ENCODE peak calls at places on chromosomes 5 and 9, in six cellular contexts. L, O, S, Z, G and W are unnamed samples. For H3K9me3, the result is how much of the 10 kb centered on the place peaks cover.

GRCh38 chr5:147084702-147085101 is 150.1 kb upstream of the STK32A start:
- DNase-seq in L (no peak), O (no peak), S (no peak), Z (no peak), G (no peak), W (no peak)

GRCh38 chr9:69584746-69585145 is 87.4 kb downstream of the APBA1 start:
- DNase-seq in L (no peak), O (no peak), S (no peak), Z (no peak), G (no peak), W (no peak)

GRCh38 chr5:140966293-140967225 is at the start of gene PCDHAC2:
- DNase-seq in L (no peak), O (no peak), S (peak), Z (peak), G (peak), W (no peak)

GRCh38 chr9:14198544-14199510 is 115.1 kb downstream of the NFIB start:
- DNase-seq in L (peak), O (no peak), S (no peak), Z (peak), G (no peak), W (no peak)

GRCh38 chr9:114366334-114367128 is 21.3 kb downstream of the AKNA start:
- DNase-seq in L (no peak), O (no peak), S (peak), Z (no peak), G (no peak), W (no peak)

GRCh38 chr5:126186210-126186609 is 237.0 kb upstream of the GRAMD2B start:
- DNase-seq in L (no peak), O (no peak), S (no peak), Z (no peak), G (no peak), W (no peak)

GRCh38 chr5:171453056-171453725 is 33.7 kb downstream of the FGF18 start:
- DNase-seq in L (no peak), O (no peak), S (no peak), Z (no peak), G (no peak), W (no peak)

GRCh38 chr9:135948446-135948845 is 12.7 kb downstream of the UBAC1 start:
- DNase-seq in L (no peak), O (no peak), S (no peak), Z (no peak), G (no peak), W (no peak)

GRCh38 chr5:132770476-132771159 is 6.4 kb downstream of the SEPTIN8 start:
- DNase-seq in L (no peak), O (no peak), S (no peak), Z (no peak), G (no peak), W (no peak)

GRCh38 chr5:157046041-157046440 is 12.9 kb downstream of the HAVCR1 start:
- DNase-seq in L (no peak), O (no peak), S (no peak), Z (peak), G (peak), W (no peak)

GRCh38 chr5:180035532-180035931 is 36.0 kb downstream of the RNF130 start:
- DNase-seq in L (no peak), O (no peak), S (no peak), Z (no peak), G (no peak), W (no peak)
- H3K9me3 ChIP-seq in L (under half), O (under half), S (under half), Z (under half), G (under half), W (under half)

DNA sequence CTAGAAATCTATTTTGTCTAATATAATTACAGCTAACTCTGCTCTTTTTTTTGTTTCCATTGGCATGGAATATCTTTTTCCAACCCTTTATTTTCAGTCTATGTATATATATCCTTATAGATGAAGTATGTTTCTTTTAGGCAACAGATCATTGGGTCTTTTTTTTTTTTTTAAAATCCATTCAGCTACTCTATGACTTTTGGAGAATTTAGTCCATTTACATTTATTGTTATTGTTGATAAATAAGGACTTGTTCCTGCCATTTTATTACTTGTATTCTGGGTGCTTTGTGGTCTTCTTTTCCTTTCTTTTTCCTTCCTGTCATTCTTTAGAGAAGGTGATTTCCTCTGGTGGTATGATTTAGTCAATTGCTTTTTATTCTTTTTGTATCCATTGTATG is 296.8 kb downstream of the SMARCA2 start:
- DNase-seq in L (no peak), O (no peak), S (no peak), Z (no peak), G (no peak), W (no peak)
- H3K9me3 ChIP-seq in L (half or more), O (under half), S (under half), Z (under half), G (under half), W (under half)

GRCh38 chr5:3346111-3346820 is 249.4 kb upstream of the IRX1 start:
- DNase-seq in L (no peak), O (no peak), S (no peak), Z (no peak), G (no peak), W (no peak)
- H3K9me3 ChIP-seq in L (under half), O (under half), S (under half), Z (under half), G (under half), W (under half)

GRCh38 chr5:166062092-166062491 is 2229.4 kb upstream of the WWC1 start:
- DNase-seq in L (no peak), O (no peak), S (no peak), Z (no peak), G (no peak), W (no peak)

DNA sequence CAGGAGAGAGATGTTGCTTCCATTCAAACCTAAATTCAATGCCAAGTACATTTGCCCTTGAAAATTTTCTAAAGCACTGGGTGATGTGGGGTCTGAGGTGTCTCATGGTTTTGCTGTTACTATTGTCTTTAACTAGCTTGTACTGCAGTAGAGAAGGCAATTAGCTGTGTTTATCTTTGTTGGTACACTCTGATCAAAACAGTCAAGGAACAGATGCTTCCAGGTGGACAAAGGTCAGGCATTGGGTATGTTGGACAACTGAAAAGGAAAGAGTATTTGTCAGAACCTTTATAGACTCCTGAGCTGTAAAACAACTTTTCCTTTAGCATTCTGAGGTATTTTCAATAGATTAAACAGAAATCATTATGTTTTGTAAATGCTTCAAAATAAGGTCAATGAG is 2228.7 kb upstream of the WWC1 start:
- DNase-seq in L (no peak), O (no peak), S (no peak), Z (no peak), G (no peak), W (no peak)
- H3K9me3 ChIP-seq in L (under half), O (under half), S (under half), Z (under half), G (under half), W (under half)

GRCh38 chr9:112997236-112997941 is 14.6 kb downstream of the ZNF883 start:
- DNase-seq in L (no peak), O (no peak), S (peak), Z (no peak), G (no peak), W (no peak)
- H3K9me3 ChIP-seq in L (half or more), O (under half), S (half or more), Z (under half), G (half or more), W (under half)

GRCh38 chr5:122785294-122785693 is 10.4 kb downstream of the SNX2 start:
- DNase-seq in L (no peak), O (no peak), S (no peak), Z (no peak), G (no peak), W (no peak)
- H3K9me3 ChIP-seq in L (under half), O (under half), S (under half), Z (under half), G (under half), W (under half)